ENCODE peak calls at places on chromosomes 12 and 14, in eight cellular contexts. I is GM12878, Y is stomach, E is HCT116, T is GM12891, Z is HepG2, G is transverse colon, M is breast epithelium. L is an unnamed sample.

GRCh38 chr14:102525213-102526143 is 15.9 kb upstream of the ANKRD9 start:
- DNase-seq in G (peak; percentile 63), T (no peak), I (peak; percentile 27), M (no peak), Y (no peak), E (peak; percentile 39), Z (peak; percentile 55), L (no peak)

GRCh38 chr12:78040111-78040510 is 209.4 kb downstream of the NAV3 start:
- DNase-seq in T (no peak), M (no peak), Z (no peak), E (no peak), Y (no peak), I (no peak), G (no peak), L (no peak)

GRCh38 chr12:34016361-34016760 is 5.9 kb upstream of the ALG10 start:
- DNase-seq in T (no peak), I (no peak), Y (no peak), G (no peak), Z (no peak), E (no peak), M (no peak), L (peak; percentile 41)

GRCh38 chr14:99822800-99823455 is 29.7 kb downstream of the EML1 start:
- DNase-seq in E (no peak), Y (no peak), I (no peak), G (no peak), M (no peak), T (no peak), Z (no peak), L (no peak)

GRCh38 chr14:65144170-65144569 is 41.9 kb upstream of the MAX start:
- DNase-seq in M (no peak), Z (no peak), I (no peak), G (no peak), Y (no peak), E (no peak), T (no peak), L (no peak)

GRCh38 chr12:122427403-122427802 is 4.9 kb upstream of the CLIP1 start:
- DNase-seq in Y (no peak), G (no peak), T (no peak), E (no peak), I (no peak), Z (no peak), M (no peak), L (no peak)

GRCh38 chr14:89635615-89636014 is 218.6 kb upstream of the FOXN3 start:
- DNase-seq in M (no peak), Y (no peak), T (no peak), G (no peak), Z (no peak), I (no peak), E (no peak), L (no peak)

GRCh38 chr12:44874981-44875416 is 1.1 kb downstream of the NELL2 start:
- DNase-seq in G (no peak), Y (no peak), E (no peak), M (no peak), I (no peak), T (no peak), Z (no peak), L (peak; percentile 63)

GRCh38 chr12:32920506-32921085 is 24.0 kb upstream of the PKP2 start:
- DNase-seq in T (no peak), Z (no peak), Y (no peak), E (no peak), G (no peak), I (no peak), M (no peak), L (peak; percentile 20)

GRCh38 chr14:89408907-89409675 is 7.9 kb downstream of the FOXN3 start:
- DNase-seq in T (no peak), Z (no peak), I (no peak), E (no peak), G (no peak), M (no peak), Y (no peak), L (no peak)

GRCh38 chr14:30125322-30125944 is 197.8 kb upstream of the PRKD1 start:
- DNase-seq in M (no peak), Y (no peak), E (no peak), T (no peak), I (no peak), Z (no peak), G (no peak), L (no peak)

GRCh38 chr14:68815288-68816182 is 22.7 kb upstream of the ZFP36L1 start:
- DNase-seq in Z (no peak), G (no peak), M (no peak), I (no peak), T (no peak), E (no peak), Y (no peak), L (no peak)

GRCh38 chr14:102484316-102484715 is 25.3 kb downstream of the ANKRD9 start:
- DNase-seq in I (no peak), Z (no peak), G (no peak), Y (no peak), E (no peak), M (no peak), T (no peak), L (no peak)

GRCh38 chr12:87818416-87818815 is 210.8 kb downstream of the C12orf50 start:
- DNase-seq in Y (no peak), G (no peak), T (no peak), M (no peak), Z (no peak), I (no peak), E (no peak), L (no peak)

GRCh38 chr14:71638523-71639196 is 293.6 kb upstream of the RGS6 start:
- DNase-seq in M (no peak), Y (no peak), E (no peak), T (no peak), G (no peak), Z (no peak), I (no peak), L (no peak)

GRCh38 chr12:51872689-51872981 is 15.3 kb upstream of the ANKRD33 start:
- DNase-seq in Z (no peak), M (no peak), I (no peak), G (no peak), E (no peak), Y (no peak), T (no peak), L (no peak)

GRCh38 chr12:51873251-51873994 is 14.5 kb upstream of the ANKRD33 start:
- DNase-seq in T (no peak), I (no peak), Y (no peak), Z (no peak), E (no peak), G (no peak), M (no peak), L (no peak)

GRCh38 chr12:51871126-51871525 is 16.8 kb upstream of the ANKRD33 start:
- DNase-seq in T (no peak), I (no peak), Z (no peak), G (no peak), E (no peak), M (no peak), Y (no peak), L (no peak)

GRCh38 chr12:51874013-51874412 is 13.9 kb upstream of the ANKRD33 start:
- DNase-seq in I (no peak), E (no peak), G (no peak), T (no peak), Z (no peak), Y (no peak), M (no peak), L (no peak)

GRCh38 chr12:51871918-51872688 is 15.8 kb upstream of the ANKRD33 start:
- DNase-seq in T (no peak), G (peak; percentile 35), Y (no peak), E (no peak), Z (no peak), I (no peak), M (no peak), L (no peak)
- TF ChIP-seq POLR2AphosphoS5 in T (no peak), G (no peak), Y (no peak), E (no peak), Z (no peak), I (no peak), M (no peak), L (no peak)

GRCh38 chr12:85283560-85283959 is 3.5 kb downstream of the ALX1 start:
- DNase-seq in Y (no peak), T (no peak), M (no peak), G (no peak), I (no peak), E (no peak), Z (no peak), L (peak; percentile 22)
- TF ChIP-seq POLR2AphosphoS5 in Y (no peak), T (no peak), M (no peak), G (no peak), I (no peak), E (no peak), Z (no peak), L (no peak)

GRCh38 chr14:58805605-58806358 is 168.0 kb downstream of the DACT1 start:
- DNase-seq in M (no peak), G (no peak), T (no peak), Z (no peak), I (no peak), E (no peak), Y (no peak), L (no peak)

GRCh38 chr14:58807271-58807670 is 169.5 kb downstream of the DACT1 start:
- DNase-seq in E (no peak), I (no peak), G (no peak), Z (no peak), Y (no peak), M (no peak), T (no peak), L (no peak)

GRCh38 chr14:58812050-58812690 is 174.4 kb downstream of the DACT1 start:
- DNase-seq in I (no peak), M (no peak), Z (no peak), T (no peak), Y (no peak), G (no peak), E (no peak), L (no peak)

GRCh38 chr14:58809520-58809919 is 171.8 kb downstream of the DACT1 start:
- DNase-seq in E (no peak), Y (no peak), Z (no peak), G (no peak), M (no peak), I (no peak), T (no peak), L (no peak)

DNA sequence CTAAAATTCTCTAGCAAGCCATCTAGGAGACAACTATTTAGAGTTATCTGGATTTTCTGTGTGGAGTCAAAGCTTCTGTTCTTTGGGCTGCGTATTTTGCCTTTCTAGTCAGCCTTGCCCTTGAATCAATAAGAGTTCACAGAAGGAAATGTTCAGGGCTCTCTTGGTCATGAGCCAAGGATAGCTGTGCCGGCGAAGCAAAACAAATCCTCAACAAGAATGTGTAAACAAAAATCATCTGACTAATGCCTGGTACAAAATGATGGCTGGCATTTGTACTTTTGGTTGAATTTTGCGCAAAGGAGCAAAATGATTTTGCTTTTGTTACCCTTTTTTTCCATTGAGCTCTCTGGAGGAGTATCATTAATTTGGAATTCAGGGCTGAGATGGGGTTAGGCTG is 171.1 kb downstream of the DACT1 start:
- DNase-seq in M (no peak), E (no peak), T (no peak), G (no peak), Z (no peak), I (no peak), Y (peak; percentile 38), L (no peak)
- TF ChIP-seq POLR2AphosphoS5 in M (no peak), E (no peak), T (no peak), G (no peak), Z (no peak), I (no peak), Y (peak; percentile 55), L (no peak)

DNA sequence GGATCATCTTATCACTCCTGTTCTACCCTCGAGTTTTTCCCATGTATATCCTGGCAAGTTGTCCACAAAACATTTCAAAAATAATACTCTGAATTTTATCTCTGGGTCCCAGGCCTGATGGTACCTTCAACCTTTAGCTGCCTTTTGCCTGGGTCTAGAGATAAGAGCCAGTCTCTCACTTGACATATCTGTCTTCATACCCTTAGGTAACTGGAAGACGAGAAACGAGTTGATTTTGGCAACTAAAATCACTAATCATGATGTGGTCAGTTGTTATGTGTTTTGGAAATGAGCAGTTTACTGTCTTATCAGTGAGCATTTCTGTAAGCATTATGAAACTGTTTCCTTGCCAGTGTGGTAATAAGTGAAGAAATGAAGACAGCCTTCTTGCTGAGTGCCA is 6.3 kb downstream of the RNF10 start:
- DNase-seq in T (no peak), Z (no peak), M (no peak), E (no peak), Y (no peak), I (no peak), G (no peak), L (no peak)
- TF ChIP-seq POLR2AphosphoS5 in T (no peak), Z (no peak), M (no peak), E (no peak), Y (peak; percentile 5), I (no peak), G (no peak), L (no peak)